ENCODE peak calls at places on chromosomes 16 and 17, in eight cellular contexts. A is EL, J is NCI-H1048, C is AG09319, M is M059J, X is adrenal gland, Y is posterior vena cava, Q is cardiac muscle cell. O is an unnamed sample.

GRCh38 chr16:11313493-11314308 is 31.6 kb upstream of the RMI2 start:
- DNase-seq in A (no peak), J (no peak), C (no peak), M (no peak), X (no peak), Y (no peak), Q (no peak), O (no peak)

GRCh38 chr17:40417258-40417608 is 463 bp downstream of the TOP2A start:
- DNase-seq in A (no peak), J (no peak), C (no peak), M (peak; percentile 27), X (no peak), Y (no peak), Q (peak; percentile 49), O (no peak)

GRCh38 chr17:44769230-44769629 is 10.4 kb downstream of the ADAM11 start:
- DNase-seq in A (no peak), J (no peak), C (no peak), M (no peak), X (no peak), Y (no peak), Q (no peak), O (no peak)

GRCh38 chr17:53627511-53627910 is 195.2 kb upstream of the KIF2B start:
- DNase-seq in A (peak; percentile 77), J (no peak), C (no peak), M (peak; percentile 65), X (no peak), Y (no peak), Q (no peak), O (peak; percentile 17)

GRCh38 chr16:22232277-22233049 is 26.4 kb downstream of the EEF2K start:
- DNase-seq in A (peak; percentile 25), J (no peak), C (no peak), M (peak; percentile 88), X (no peak), Y (no peak), Q (no peak), O (no peak)

GRCh38 chr16:56876048-56876447 is 11.0 kb downstream of the SLC12A3 start:
- DNase-seq in A (no peak), J (no peak), C (no peak), M (no peak), X (no peak), Y (no peak), Q (no peak), O (no peak)

GRCh38 chr17:78226752-78227454 is 4.5 kb upstream of the TMEM235 start:
- DNase-seq in A (no peak), J (no peak), C (no peak), M (peak; percentile 31), X (no peak), Y (no peak), Q (no peak), O (no peak)

GRCh38 chr16:62913333-62913732 is 877.1 kb upstream of the CDH8 start:
- DNase-seq in A (no peak), J (no peak), C (no peak), M (no peak), X (no peak), Y (no peak), Q (no peak), O (no peak)

GRCh38 chr16:83574388-83574787 is 233.4 kb upstream of the HSBP1 start:
- DNase-seq in A (peak; percentile 88), J (no peak), C (peak; percentile 52), M (peak; percentile 96), X (no peak), Y (no peak), Q (no peak), O (peak; percentile 91)

GRCh38 chr16:67284699-67285646 is 5.6 kb downstream of the PLEKHG4 start:
- DNase-seq in A (no peak), J (no peak), C (no peak), M (peak; percentile 50), X (peak; percentile 63), Y (peak; percentile 81), Q (peak; percentile 61), O (no peak)

GRCh38 chr16:50259334-50260205 is 6.8 kb upstream of the ADCY7 start:
- DNase-seq in A (no peak), J (no peak), C (no peak), M (no peak), X (peak; percentile 48), Y (no peak), Q (no peak), O (no peak)

GRCh38 chr17:12388206-12388605 is 277.5 kb upstream of the MYOCD start:
- DNase-seq in A (peak; percentile 76), J (no peak), C (no peak), M (peak; percentile 82), X (no peak), Y (no peak), Q (no peak), O (no peak)

O was measured in AG09309.